ENCODE peak calls at places on chromosomes 12 and 14, in six cellular contexts. One of them, this sample, is unnamed.

GRCh38 chr14:80954771-80955299 is 586 bp upstream of the TSHR start:
- DNase-seq in NCI-H460: peak; percentile 76
- DNase-seq in Peyer's patch: peak; percentile 82
- DNase-seq in Caki2: peak; percentile 46
- DNase-seq in A172: peak; percentile 38
- DNase-seq in CD8-positive, alpha-beta memory T cell: peak; percentile 79
- DNase-seq in this sample: peak; percentile 63

GRCh38 chr12:110743571-110744093 is 941 bp upstream of the PPP1CC start:
- DNase-seq in CD8-positive, alpha-beta memory T cell: no peak
- DNase-seq in A172: no peak
- DNase-seq in NCI-H460: no peak
- DNase-seq in Caki2: no peak
- DNase-seq in Peyer's patch: peak; percentile 33
- DNase-seq in this sample: no peak

GRCh38 chr12:4307593-4308333 is 13.2 kb upstream of the TIGAR start:
- DNase-seq in NCI-H460: peak; percentile 66
- DNase-seq in Caki2: peak; percentile 76
- DNase-seq in Peyer's patch: no peak
- DNase-seq in A172: peak; percentile 55
- DNase-seq in CD8-positive, alpha-beta memory T cell: no peak
- DNase-seq in this sample: no peak

GRCh38 chr12:18468521-18469075 is 207.3 kb downstream of the PIK3C2G start:
- DNase-seq in NCI-H460: no peak
- DNase-seq in A172: peak; percentile 31
- DNase-seq in Peyer's patch: no peak
- DNase-seq in Caki2: peak; percentile 12
- DNase-seq in CD8-positive, alpha-beta memory T cell: no peak
- DNase-seq in this sample: no peak

GRCh38 chr12:6533653-6534157 is 612 bp upstream of the GAPDH start:
- DNase-seq in CD8-positive, alpha-beta memory T cell: peak; percentile 59
- DNase-seq in Caki2: peak; percentile 98
- DNase-seq in Peyer's patch: peak; percentile 45
- DNase-seq in NCI-H460: peak; percentile 80
- DNase-seq in A172: peak; percentile 75
- DNase-seq in this sample: no peak

GRCh38 chr12:116466536-116466935 is 92.6 kb upstream of the MAP1LC3B2 start:
- DNase-seq in Caki2: no peak
- DNase-seq in CD8-positive, alpha-beta memory T cell: no peak
- DNase-seq in NCI-H460: no peak
- DNase-seq in A172: peak; percentile 70
- DNase-seq in Peyer's patch: no peak
- DNase-seq in this sample: no peak

GRCh38 chr12:2276288-2276842 is 223.6 kb downstream of the CACNA1C start:
- DNase-seq in NCI-H460: no peak
- DNase-seq in A172: no peak
- DNase-seq in Caki2: no peak
- DNase-seq in Peyer's patch: no peak
- DNase-seq in CD8-positive, alpha-beta memory T cell: no peak
- DNase-seq in this sample: no peak

GRCh38 chr12:118237053-118237665 is 101.2 kb downstream of the PEBP1 start:
- DNase-seq in Peyer's patch: no peak
- DNase-seq in CD8-positive, alpha-beta memory T cell: no peak
- DNase-seq in A172: no peak
- DNase-seq in NCI-H460: no peak
- DNase-seq in Caki2: no peak
- DNase-seq in this sample: no peak

GRCh38 chr12:20000229-20000869 is 368.0 kb upstream of the PDE3A start:
- DNase-seq in Peyer's patch: no peak
- DNase-seq in CD8-positive, alpha-beta memory T cell: no peak
- DNase-seq in NCI-H460: peak; percentile 65
- DNase-seq in Caki2: no peak
- DNase-seq in A172: no peak
- DNase-seq in this sample: no peak

GRCh38 chr12:100576311-100577036 is 3.0 kb downstream of the GAS2L3 start:
- DNase-seq in CD8-positive, alpha-beta memory T cell: no peak
- DNase-seq in NCI-H460: peak; percentile 51
- DNase-seq in Caki2: peak; percentile 44
- DNase-seq in Peyer's patch: no peak
- DNase-seq in A172: peak; percentile 80
- DNase-seq in this sample: no peak

GRCh38 chr12:48105321-48105866 is 485 bp downstream of the SENP1 start:
- DNase-seq in CD8-positive, alpha-beta memory T cell: peak; percentile 68
- DNase-seq in Peyer's patch: no peak
- DNase-seq in NCI-H460: no peak
- DNase-seq in Caki2: no peak
- DNase-seq in A172: peak; percentile 3
- DNase-seq in this sample: peak; percentile 65

GRCh38 chr12:31585271-31585670 is 5.7 kb downstream of the DENND5B start:
- DNase-seq in NCI-H460: no peak
- DNase-seq in Peyer's patch: no peak
- DNase-seq in Caki2: peak; percentile 40
- DNase-seq in A172: peak; percentile 60
- DNase-seq in CD8-positive, alpha-beta memory T cell: no peak
- DNase-seq in this sample: no peak

GRCh38 chr12:91098942-91099341 is 12.4 kb downstream of the LUM start:
- DNase-seq in CD8-positive, alpha-beta memory T cell: no peak
- DNase-seq in NCI-H460: no peak
- DNase-seq in Caki2: peak; percentile 37
- DNase-seq in A172: peak; percentile 74
- DNase-seq in Peyer's patch: no peak
- DNase-seq in this sample: no peak

GRCh38 chr14:80491131-80491530 is 279.8 kb upstream of the DIO2 start:
- DNase-seq in Peyer's patch: no peak
- DNase-seq in CD8-positive, alpha-beta memory T cell: no peak
- DNase-seq in Caki2: no peak
- DNase-seq in A172: peak; percentile 18
- DNase-seq in NCI-H460: no peak
- DNase-seq in this sample: no peak

GRCh38 chr12:24938341-24938740 is 10.6 kb downstream of the BCAT1 start:
- DNase-seq in Peyer's patch: no peak
- DNase-seq in Caki2: no peak
- DNase-seq in A172: no peak
- DNase-seq in NCI-H460: no peak
- DNase-seq in CD8-positive, alpha-beta memory T cell: no peak
- DNase-seq in this sample: no peak

GRCh38 chr12:46269429-46270241 is 792 bp upstream of the SLC38A1 start:
- DNase-seq in A172: no peak
- DNase-seq in CD8-positive, alpha-beta memory T cell: peak; percentile 82
- DNase-seq in Peyer's patch: peak; percentile 76
- DNase-seq in NCI-H460: no peak
- DNase-seq in Caki2: peak; percentile 76
- DNase-seq in this sample: peak; percentile 83

GRCh38 chr14:27050195-27050594 is 452.4 kb upstream of the NOVA1 start:
- DNase-seq in Caki2: no peak
- DNase-seq in NCI-H460: no peak
- DNase-seq in A172: no peak
- DNase-seq in Peyer's patch: no peak
- DNase-seq in CD8-positive, alpha-beta memory T cell: no peak
- DNase-seq in this sample: no peak

GRCh38 chr14:74231784-74232183 is 7.5 kb upstream of the VSX2 start:
- DNase-seq in A172: no peak
- DNase-seq in NCI-H460: no peak
- DNase-seq in Caki2: no peak
- DNase-seq in CD8-positive, alpha-beta memory T cell: no peak
- DNase-seq in Peyer's patch: no peak
- DNase-seq in this sample: no peak

GRCh38 chr14:90344920-90345557 is 13.3 kb upstream of the NRDE2 start:
- DNase-seq in NCI-H460: no peak
- DNase-seq in A172: no peak
- DNase-seq in Peyer's patch: no peak
- DNase-seq in Caki2: no peak
- DNase-seq in CD8-positive, alpha-beta memory T cell: no peak
- DNase-seq in this sample: no peak

GRCh38 chr12:57832966-57833365 is 13.6 kb downstream of the CTDSP2 start:
- DNase-seq in Peyer's patch: no peak
- DNase-seq in CD8-positive, alpha-beta memory T cell: no peak
- DNase-seq in A172: no peak
- DNase-seq in Caki2: no peak
- DNase-seq in NCI-H460: no peak
- DNase-seq in this sample: no peak

This sample was measured in naive thymus-derived CD8-positive, alpha-beta T cell.